ENCODE peak calls at places on chromosomes 1 and 21, in four cellular contexts. One of them, this sample, is unnamed.

GRCh38 chr1:94989398-94989797 is 62.5 kb upstream of the CNN3 start:
- DNase-seq in K562: no peak
- DNase-seq in heart right ventricle: peak; percentile 29
- DNase-seq in CD8-positive, alpha-beta T cell: no peak
- DNase-seq in this sample: no peak

GRCh38 chr1:167679714-167680113 is 42.1 kb upstream of the MPZL1 start:
- DNase-seq in K562: no peak
- DNase-seq in heart right ventricle: no peak
- DNase-seq in CD8-positive, alpha-beta T cell: no peak
- DNase-seq in this sample: no peak

GRCh38 chr21:25428537-25428936 is 178.7 kb downstream of the MRPL39 start:
- DNase-seq in K562: no peak
- DNase-seq in heart right ventricle: no peak
- DNase-seq in CD8-positive, alpha-beta T cell: no peak
- DNase-seq in this sample: peak; percentile 78

GRCh38 chr1:224528900-224529299 is 87.2 kb upstream of the CNIH3 start:
- DNase-seq in K562: peak; percentile 57
- DNase-seq in heart right ventricle: no peak
- DNase-seq in CD8-positive, alpha-beta T cell: no peak
- DNase-seq in this sample: no peak

GRCh38 chr1:80633947-80634710 is 1166.6 kb upstream of the ADGRL2 start:
- DNase-seq in K562: no peak
- DNase-seq in heart right ventricle: no peak
- DNase-seq in CD8-positive, alpha-beta T cell: no peak
- DNase-seq in this sample: no peak

GRCh38 chr1:230834292-230834691 is 34.0 kb downstream of the C1orf198 start:
- DNase-seq in K562: no peak
- DNase-seq in heart right ventricle: no peak
- DNase-seq in CD8-positive, alpha-beta T cell: no peak
- DNase-seq in this sample: no peak

GRCh38 chr21:39444406-39445145 is 1.0 kb downstream of the LCA5L start:
- DNase-seq in K562: no peak
- DNase-seq in heart right ventricle: no peak
- DNase-seq in CD8-positive, alpha-beta T cell: no peak
- DNase-seq in this sample: no peak

GRCh38 chr1:115912116-115912515 is 64.2 kb upstream of the SLC22A15 start:
- DNase-seq in K562: no peak
- DNase-seq in heart right ventricle: no peak
- DNase-seq in CD8-positive, alpha-beta T cell: no peak
- DNase-seq in this sample: no peak

GRCh38 chr1:116326486-116326885 is 46.6 kb upstream of the ATP1A1 start:
- DNase-seq in K562: no peak
- DNase-seq in heart right ventricle: no peak
- DNase-seq in CD8-positive, alpha-beta T cell: no peak
- DNase-seq in this sample: no peak

GRCh38 chr1:165539306-165539705 is 4.5 kb upstream of the LRRC52 start:
- DNase-seq in K562: no peak
- DNase-seq in heart right ventricle: no peak
- DNase-seq in CD8-positive, alpha-beta T cell: no peak
- DNase-seq in this sample: no peak

GRCh38 chr1:75130312-75130677 is 3.9 kb upstream of the LHX8 start:
- DNase-seq in K562: no peak
- DNase-seq in heart right ventricle: no peak
- DNase-seq in CD8-positive, alpha-beta T cell: no peak
- DNase-seq in this sample: no peak

GRCh38 chr1:117824612-117825011 is 104.8 kb downstream of the GDAP2 start:
- DNase-seq in K562: no peak
- DNase-seq in heart right ventricle: no peak
- DNase-seq in CD8-positive, alpha-beta T cell: no peak
- DNase-seq in this sample: no peak

GRCh38 chr1:36367067-36367466 is 18.7 kb downstream of the STK40 start:
- DNase-seq in K562: no peak
- DNase-seq in heart right ventricle: no peak
- DNase-seq in CD8-positive, alpha-beta T cell: peak; percentile 18
- DNase-seq in this sample: no peak

GRCh38 chr21:15943009-15943666 is 213.4 kb downstream of the USP25 start:
- DNase-seq in K562: no peak
- DNase-seq in heart right ventricle: no peak
- DNase-seq in CD8-positive, alpha-beta T cell: no peak
- DNase-seq in this sample: no peak

GRCh38 chr1:211206981-211207380 is 52.2 kb upstream of the RCOR3 start:
- DNase-seq in K562: no peak
- DNase-seq in heart right ventricle: no peak
- DNase-seq in CD8-positive, alpha-beta T cell: no peak
- DNase-seq in this sample: no peak

GRCh38 chr1:193558491-193559028 is 372.1 kb upstream of the B3GALT2 start:
- DNase-seq in K562: no peak
- DNase-seq in heart right ventricle: no peak
- DNase-seq in CD8-positive, alpha-beta T cell: no peak
- DNase-seq in this sample: no peak

GRCh38 chr1:48223372-48224081 is 1.0 kb downstream of the SLC5A9 start:
- DNase-seq in K562: no peak
- DNase-seq in heart right ventricle: no peak
- DNase-seq in CD8-positive, alpha-beta T cell: no peak
- DNase-seq in this sample: no peak

GRCh38 chr1:117147341-117147831 is 25.8 kb upstream of the TRIM45 start:
- DNase-seq in K562: no peak
- DNase-seq in heart right ventricle: no peak
- DNase-seq in CD8-positive, alpha-beta T cell: no peak
- DNase-seq in this sample: no peak

GRCh38 chr1:1922782-1923680 is 4.0 kb upstream of the TMEM52 start:
- DNase-seq in K562: peak; percentile 52
- DNase-seq in heart right ventricle: no peak
- DNase-seq in CD8-positive, alpha-beta T cell: no peak
- DNase-seq in this sample: no peak

GRCh38 chr1:31943546-31944184 is 5.5 kb upstream of the PTP4A2 start:
- DNase-seq in K562: no peak
- DNase-seq in heart right ventricle: no peak
- DNase-seq in CD8-positive, alpha-beta T cell: peak; percentile 26
- DNase-seq in this sample: peak; percentile 79

GRCh38 chr1:18005238-18005637 is 102.4 kb upstream of the IGSF21 start:
- DNase-seq in K562: no peak
- DNase-seq in heart right ventricle: no peak
- DNase-seq in CD8-positive, alpha-beta T cell: no peak
- DNase-seq in this sample: no peak

GRCh38 chr1:220775238-220775853 is 11.4 kb upstream of the MTARC1 start:
- DNase-seq in K562: peak; percentile 50
- DNase-seq in heart right ventricle: no peak
- DNase-seq in CD8-positive, alpha-beta T cell: peak; percentile 10
- DNase-seq in this sample: peak; percentile 53

GRCh38 chr1:204408074-204408507 is 3.5 kb downstream of the PPP1R15B start:
- DNase-seq in K562: peak; percentile 54
- DNase-seq in heart right ventricle: peak; percentile 81
- DNase-seq in CD8-positive, alpha-beta T cell: no peak
- DNase-seq in this sample: peak; percentile 23

GRCh38 chr1:82392513-82392912 is 591.8 kb downstream of the ADGRL2 start:
- DNase-seq in K562: no peak
- DNase-seq in heart right ventricle: no peak
- DNase-seq in CD8-positive, alpha-beta T cell: no peak
- DNase-seq in this sample: no peak

GRCh38 chr1:78254517-78254916 is 208.8 kb downstream of the GIPC2 start:
- DNase-seq in K562: no peak
- DNase-seq in heart right ventricle: no peak
- DNase-seq in CD8-positive, alpha-beta T cell: no peak
- DNase-seq in this sample: no peak

GRCh38 chr1:215397106-215397505 is 170.0 kb upstream of the KCTD3 start:
- DNase-seq in K562: no peak
- DNase-seq in heart right ventricle: no peak
- DNase-seq in CD8-positive, alpha-beta T cell: no peak
- DNase-seq in this sample: no peak

GRCh38 chr1:159977364-159978106 is 23.5 kb upstream of the SLAMF9 start:
- DNase-seq in K562: no peak
- DNase-seq in heart right ventricle: no peak
- DNase-seq in CD8-positive, alpha-beta T cell: no peak
- DNase-seq in this sample: no peak

GRCh38 chr1:186476306-186477040 is 15.6 kb upstream of the PDC start:
- DNase-seq in K562: no peak
- DNase-seq in heart right ventricle: no peak
- DNase-seq in CD8-positive, alpha-beta T cell: no peak
- DNase-seq in this sample: no peak

GRCh38 chr1:68963353-68963752 is 466.5 kb upstream of the DEPDC1 start:
- DNase-seq in K562: no peak
- DNase-seq in heart right ventricle: no peak
- DNase-seq in CD8-positive, alpha-beta T cell: no peak
- DNase-seq in this sample: no peak

GRCh38 chr1:1388078-1388472 is 11.1 kb downstream of the CCNL2 start:
- DNase-seq in K562: no peak
- DNase-seq in heart right ventricle: no peak
- DNase-seq in CD8-positive, alpha-beta T cell: no peak
- DNase-seq in this sample: no peak

GRCh38 chr1:64986903-64987871 is 20.8 kb upstream of the JAK1 start:
- DNase-seq in K562: no peak
- DNase-seq in heart right ventricle: no peak
- DNase-seq in CD8-positive, alpha-beta T cell: no peak
- DNase-seq in this sample: peak; percentile 81

GRCh38 chr1:54378157-54378883 is 27.9 kb downstream of the SSBP3 start:
- DNase-seq in K562: no peak
- DNase-seq in heart right ventricle: no peak
- DNase-seq in CD8-positive, alpha-beta T cell: no peak
- DNase-seq in this sample: peak; percentile 75
- H3K4me3 ChIP-seq in K562: no peak overlapping the region
- H3K4me3 ChIP-seq in heart right ventricle: no peak overlapping the region
- H3K4me3 ChIP-seq in CD8-positive, alpha-beta T cell: no peak overlapping the region
- H3K4me3 ChIP-seq in this sample: peak overlapping the region; percentile 47

GRCh38 chr1:39542924-39543323 is 33.7 kb downstream of the PABPC4 start:
- DNase-seq in K562: no peak
- DNase-seq in heart right ventricle: no peak
- DNase-seq in CD8-positive, alpha-beta T cell: no peak
- DNase-seq in this sample: no peak

GRCh38 chr1:39544327-39544726 is 32.3 kb downstream of the PABPC4 start:
- DNase-seq in K562: no peak
- DNase-seq in heart right ventricle: no peak
- DNase-seq in CD8-positive, alpha-beta T cell: no peak
- DNase-seq in this sample: no peak

GRCh38 chr1:39540504-39541031 is 36.0 kb downstream of the PABPC4 start:
- DNase-seq in K562: no peak
- DNase-seq in heart right ventricle: peak; percentile 67
- DNase-seq in CD8-positive, alpha-beta T cell: no peak
- DNase-seq in this sample: no peak

GRCh38 chr1:39538531-39539251 is 37.9 kb downstream of the PABPC4 start:
- DNase-seq in K562: no peak
- DNase-seq in heart right ventricle: no peak
- DNase-seq in CD8-positive, alpha-beta T cell: no peak
- DNase-seq in this sample: no peak

GRCh38 chr1:39539252-39539790 is 37.3 kb downstream of the PABPC4 start:
- DNase-seq in K562: peak; percentile 86
- DNase-seq in heart right ventricle: peak; percentile 70
- DNase-seq in CD8-positive, alpha-beta T cell: peak; percentile 23
- DNase-seq in this sample: peak; percentile 78
- TF ChIP-seq CTCF in K562: peak; percentile 97
- TF ChIP-seq CTCF in heart right ventricle: peak; percentile 92
- TF ChIP-seq CTCF in CD8-positive, alpha-beta T cell: peak; percentile 77
- TF ChIP-seq CTCF in this sample: peak; percentile 95

DNA sequence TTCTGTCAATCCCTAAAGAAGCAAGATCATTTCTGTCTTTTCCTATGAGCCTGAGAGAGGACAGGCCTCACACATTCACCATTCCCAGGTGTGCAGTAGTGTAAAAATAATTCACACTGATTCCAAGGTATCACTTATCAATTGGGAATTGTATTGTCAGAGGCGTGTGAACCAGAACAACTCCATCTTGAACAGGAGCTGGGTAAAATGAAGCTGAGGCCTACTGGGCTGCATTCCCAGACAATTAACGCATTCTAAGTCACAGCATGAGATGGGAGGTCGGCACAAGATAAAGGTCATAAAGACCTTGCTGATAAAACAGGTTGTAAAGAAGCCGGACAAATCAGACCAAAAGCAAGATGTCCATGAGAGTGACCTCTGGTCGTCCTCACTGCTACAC is 239.2 kb downstream of the SMYD3 start:
- DNase-seq in K562: no peak
- DNase-seq in heart right ventricle: no peak
- DNase-seq in CD8-positive, alpha-beta T cell: no peak
- DNase-seq in this sample: no peak
- H3K4me3 ChIP-seq in K562: no peak overlapping the region
- H3K4me3 ChIP-seq in heart right ventricle: no peak overlapping the region
- H3K4me3 ChIP-seq in CD8-positive, alpha-beta T cell: no peak overlapping the region
- H3K4me3 ChIP-seq in this sample: no peak overlapping the region

DNA sequence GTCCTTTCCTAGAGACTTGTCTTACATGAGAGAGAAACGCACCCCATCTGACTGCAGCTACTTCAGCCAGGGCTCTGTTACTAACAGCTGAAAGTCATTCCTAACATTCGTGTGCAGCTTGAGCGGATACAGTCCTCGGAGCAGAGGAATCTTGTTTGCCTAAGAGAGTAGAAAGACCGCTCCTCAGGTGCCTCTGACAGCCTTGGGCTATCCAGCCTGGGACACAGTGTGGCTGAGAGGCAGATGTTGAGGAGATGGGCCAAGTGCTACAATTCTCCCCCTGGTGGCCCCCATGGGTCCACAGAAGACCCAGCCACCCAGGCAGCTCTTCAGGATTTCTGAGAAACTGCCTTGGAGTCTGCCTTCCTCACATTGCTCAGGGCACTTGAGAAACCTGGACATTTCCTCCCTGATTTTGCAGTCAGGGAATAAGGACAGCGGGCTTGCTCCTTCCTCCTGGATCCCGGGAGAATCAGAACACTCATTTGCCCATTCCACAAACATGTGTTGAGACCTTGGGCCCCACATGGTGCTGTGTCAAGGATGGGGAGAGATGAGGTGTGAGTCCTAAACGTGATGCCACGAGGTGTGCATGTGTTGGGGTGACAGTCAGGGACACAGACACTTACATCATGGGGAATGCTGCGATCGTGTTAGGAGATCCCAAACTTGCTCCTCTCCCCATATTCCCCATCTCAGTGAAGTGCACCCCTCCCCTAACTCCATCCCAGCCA is 13.1 kb downstream of the TRIM62 start:
- DNase-seq in K562: no peak
- DNase-seq in heart right ventricle: no peak
- DNase-seq in CD8-positive, alpha-beta T cell: no peak
- DNase-seq in this sample: no peak
- TF ChIP-seq CTCF in K562: peak; percentile 31
- TF ChIP-seq CTCF in heart right ventricle: no peak
- TF ChIP-seq CTCF in CD8-positive, alpha-beta T cell: no peak
- TF ChIP-seq CTCF in this sample: no peak

GRCh38 chr21:21028275-21028814 is 30.1 kb downstream of the NCAM2 start:
- DNase-seq in K562: no peak
- DNase-seq in heart right ventricle: no peak
- DNase-seq in CD8-positive, alpha-beta T cell: no peak
- DNase-seq in this sample: no peak

GRCh38 chr21:21029159-21029558 is 30.9 kb downstream of the NCAM2 start:
- DNase-seq in K562: no peak
- DNase-seq in heart right ventricle: no peak
- DNase-seq in CD8-positive, alpha-beta T cell: no peak
- DNase-seq in this sample: no peak

GRCh38 chr21:21030311-21030710 is 32.1 kb downstream of the NCAM2 start:
- DNase-seq in K562: no peak
- DNase-seq in heart right ventricle: no peak
- DNase-seq in CD8-positive, alpha-beta T cell: no peak
- DNase-seq in this sample: no peak

DNA sequence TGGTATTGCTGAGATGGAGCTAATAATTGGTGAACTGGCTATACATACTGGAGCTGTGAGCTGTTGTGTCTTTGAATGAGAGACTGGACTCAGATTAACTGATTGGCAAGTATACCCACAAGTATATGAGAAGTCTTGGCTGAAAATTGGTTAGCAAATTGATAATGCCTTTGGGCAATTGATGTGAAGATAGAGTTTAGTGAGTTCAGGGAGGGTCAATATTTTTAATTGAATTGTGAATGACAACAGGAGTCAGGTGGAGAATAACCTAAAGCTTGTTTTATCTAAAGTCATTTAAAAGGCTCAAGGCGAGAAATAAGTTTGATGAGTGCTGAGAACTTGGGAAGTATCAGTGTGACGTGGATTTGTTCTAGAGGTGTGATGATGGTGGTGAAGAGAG is 27.5 kb downstream of the NCAM2 start:
- DNase-seq in K562: no peak
- DNase-seq in heart right ventricle: no peak
- DNase-seq in CD8-positive, alpha-beta T cell: no peak
- DNase-seq in this sample: no peak
- H3K4me3 ChIP-seq in K562: no peak overlapping the region
- H3K4me3 ChIP-seq in heart right ventricle: no peak overlapping the region
- H3K4me3 ChIP-seq in CD8-positive, alpha-beta T cell: no peak overlapping the region
- H3K4me3 ChIP-seq in this sample: no peak overlapping the region